ENCODE peak calls at places on chromosomes 16 and 17, in nine cellular contexts. One of them, this sample, is unnamed. For H3K36me3, the result is how much of the 10 kb centered on the place peaks cover.

GRCh38 chr17:55717898-55718735 is 4.5 kb downstream of the TMEM100 start:
- DNase-seq in ascending aorta: peak
- DNase-seq in IMR-90: peak
- DNase-seq in naive thymus-derived CD4-positive, alpha-beta T cell: peak
- DNase-seq in left ventricle myocardium inferior: peak
- DNase-seq in ovary: peak
- DNase-seq in esophagus muscularis mucosa: no peak
- DNase-seq in fibroblast of lung: peak
- DNase-seq in neuronal stem cell: peak
- DNase-seq in this sample: peak

GRCh38 chr17:76014925-76015261 is 12.2 kb downstream of the EVPL start:
- DNase-seq in ascending aorta: no peak
- DNase-seq in IMR-90: no peak
- DNase-seq in naive thymus-derived CD4-positive, alpha-beta T cell: no peak
- DNase-seq in left ventricle myocardium inferior: no peak
- DNase-seq in ovary: no peak
- DNase-seq in esophagus muscularis mucosa: no peak
- DNase-seq in fibroblast of lung: no peak
- DNase-seq in neuronal stem cell: no peak
- DNase-seq in this sample: no peak

GRCh38 chr16:23505180-23505665 is 5.1 kb downstream of the GGA2 start:
- DNase-seq in ascending aorta: no peak
- DNase-seq in IMR-90: no peak
- DNase-seq in naive thymus-derived CD4-positive, alpha-beta T cell: no peak
- DNase-seq in left ventricle myocardium inferior: no peak
- DNase-seq in ovary: no peak
- DNase-seq in esophagus muscularis mucosa: no peak
- DNase-seq in fibroblast of lung: no peak
- DNase-seq in neuronal stem cell: no peak
- DNase-seq in this sample: no peak

GRCh38 chr16:2288701-2289100 is 20.8 kb upstream of the RNPS1 start:
- DNase-seq in ascending aorta: no peak
- DNase-seq in IMR-90: no peak
- DNase-seq in naive thymus-derived CD4-positive, alpha-beta T cell: no peak
- DNase-seq in left ventricle myocardium inferior: no peak
- DNase-seq in ovary: no peak
- DNase-seq in esophagus muscularis mucosa: no peak
- DNase-seq in fibroblast of lung: no peak
- DNase-seq in neuronal stem cell: no peak
- DNase-seq in this sample: no peak

GRCh38 chr17:13510062-13510461 is 91.7 kb downstream of the HS3ST3A1 start:
- DNase-seq in ascending aorta: no peak
- DNase-seq in IMR-90: peak
- DNase-seq in naive thymus-derived CD4-positive, alpha-beta T cell: no peak
- DNase-seq in left ventricle myocardium inferior: no peak
- DNase-seq in ovary: no peak
- DNase-seq in esophagus muscularis mucosa: no peak
- DNase-seq in fibroblast of lung: peak
- DNase-seq in neuronal stem cell: no peak
- DNase-seq in this sample: no peak

GRCh38 chr16:23979982-23980381 is 144.2 kb downstream of the PRKCB start:
- DNase-seq in ascending aorta: no peak
- DNase-seq in IMR-90: no peak
- DNase-seq in naive thymus-derived CD4-positive, alpha-beta T cell: no peak
- DNase-seq in left ventricle myocardium inferior: no peak
- DNase-seq in ovary: no peak
- DNase-seq in esophagus muscularis mucosa: no peak
- DNase-seq in fibroblast of lung: no peak
- DNase-seq in neuronal stem cell: no peak
- DNase-seq in this sample: no peak

GRCh38 chr17:9363440-9364350 is 211.9 kb downstream of the STX8 start:
- DNase-seq in ascending aorta: no peak
- DNase-seq in IMR-90: peak
- DNase-seq in naive thymus-derived CD4-positive, alpha-beta T cell: no peak
- DNase-seq in left ventricle myocardium inferior: no peak
- DNase-seq in ovary: no peak
- DNase-seq in esophagus muscularis mucosa: no peak
- DNase-seq in fibroblast of lung: peak
- DNase-seq in neuronal stem cell: no peak
- DNase-seq in this sample: no peak

GRCh38 chr17:46818319-46818928 is at the start of gene WNT3:
- DNase-seq in ascending aorta: no peak
- DNase-seq in IMR-90: no peak
- DNase-seq in naive thymus-derived CD4-positive, alpha-beta T cell: no peak
- DNase-seq in left ventricle myocardium inferior: no peak
- DNase-seq in ovary: no peak
- DNase-seq in esophagus muscularis mucosa: no peak
- DNase-seq in fibroblast of lung: no peak
- DNase-seq in neuronal stem cell: no peak
- DNase-seq in this sample: peak

GRCh38 chr16:29730649-29731048 is 15.1 kb downstream of the C16orf54 start:
- DNase-seq in ascending aorta: no peak
- DNase-seq in IMR-90: no peak
- DNase-seq in naive thymus-derived CD4-positive, alpha-beta T cell: no peak
- DNase-seq in left ventricle myocardium inferior: no peak
- DNase-seq in ovary: no peak
- DNase-seq in esophagus muscularis mucosa: no peak
- DNase-seq in fibroblast of lung: no peak
- DNase-seq in neuronal stem cell: no peak
- DNase-seq in this sample: no peak

GRCh38 chr16:49755291-49755611 is 100.7 kb downstream of the ZNF423 start:
- DNase-seq in ascending aorta: no peak
- DNase-seq in IMR-90: peak
- DNase-seq in naive thymus-derived CD4-positive, alpha-beta T cell: no peak
- DNase-seq in left ventricle myocardium inferior: no peak
- DNase-seq in ovary: no peak
- DNase-seq in esophagus muscularis mucosa: no peak
- DNase-seq in fibroblast of lung: peak
- DNase-seq in neuronal stem cell: peak
- DNase-seq in this sample: no peak

GRCh38 chr17:40315206-40315605 is 6.2 kb downstream of the RARA start:
- DNase-seq in ascending aorta: peak
- DNase-seq in IMR-90: no peak
- DNase-seq in naive thymus-derived CD4-positive, alpha-beta T cell: no peak
- DNase-seq in left ventricle myocardium inferior: no peak
- DNase-seq in ovary: peak
- DNase-seq in esophagus muscularis mucosa: no peak
- DNase-seq in fibroblast of lung: no peak
- DNase-seq in neuronal stem cell: no peak
- DNase-seq in this sample: no peak

GRCh38 chr17:52036416-52036815 is 122.1 kb downstream of the CA10 start:
- DNase-seq in ascending aorta: no peak
- DNase-seq in IMR-90: no peak
- DNase-seq in naive thymus-derived CD4-positive, alpha-beta T cell: no peak
- DNase-seq in left ventricle myocardium inferior: no peak
- DNase-seq in ovary: no peak
- DNase-seq in esophagus muscularis mucosa: no peak
- DNase-seq in fibroblast of lung: no peak
- DNase-seq in neuronal stem cell: no peak
- DNase-seq in this sample: no peak

GRCh38 chr17:42414782-42415409 is 8.2 kb downstream of the CAVIN1 start:
- DNase-seq in ascending aorta: no peak
- DNase-seq in IMR-90: no peak
- DNase-seq in naive thymus-derived CD4-positive, alpha-beta T cell: peak
- DNase-seq in left ventricle myocardium inferior: no peak
- DNase-seq in ovary: no peak
- DNase-seq in esophagus muscularis mucosa: no peak
- DNase-seq in fibroblast of lung: no peak
- DNase-seq in neuronal stem cell: no peak
- DNase-seq in this sample: no peak

GRCh38 chr17:29124135-29124930 is 55.9 kb downstream of the MYO18A start:
- DNase-seq in ascending aorta: no peak
- DNase-seq in IMR-90: peak
- DNase-seq in naive thymus-derived CD4-positive, alpha-beta T cell: no peak
- DNase-seq in left ventricle myocardium inferior: no peak
- DNase-seq in ovary: no peak
- DNase-seq in esophagus muscularis mucosa: no peak
- DNase-seq in fibroblast of lung: peak
- DNase-seq in neuronal stem cell: no peak
- DNase-seq in this sample: peak

GRCh38 chr17:48555616-48556533 is 11.0 kb upstream of the HOXB2 start:
- DNase-seq in ascending aorta: no peak
- DNase-seq in IMR-90: peak
- DNase-seq in naive thymus-derived CD4-positive, alpha-beta T cell: no peak
- DNase-seq in left ventricle myocardium inferior: no peak
- DNase-seq in ovary: no peak
- DNase-seq in esophagus muscularis mucosa: no peak
- DNase-seq in fibroblast of lung: peak
- DNase-seq in neuronal stem cell: no peak
- DNase-seq in this sample: no peak

GRCh38 chr17:31048780-31049179 is 46.0 kb upstream of the NF1 start:
- DNase-seq in ascending aorta: no peak
- DNase-seq in IMR-90: peak
- DNase-seq in naive thymus-derived CD4-positive, alpha-beta T cell: no peak
- DNase-seq in left ventricle myocardium inferior: no peak
- DNase-seq in ovary: no peak
- DNase-seq in esophagus muscularis mucosa: no peak
- DNase-seq in fibroblast of lung: no peak
- DNase-seq in neuronal stem cell: no peak
- DNase-seq in this sample: no peak

GRCh38 chr16:88197481-88198456 is 185.0 kb upstream of the ZNF469 start:
- DNase-seq in ascending aorta: no peak
- DNase-seq in IMR-90: peak
- DNase-seq in naive thymus-derived CD4-positive, alpha-beta T cell: no peak
- DNase-seq in left ventricle myocardium inferior: no peak
- DNase-seq in ovary: no peak
- DNase-seq in esophagus muscularis mucosa: peak
- DNase-seq in fibroblast of lung: no peak
- DNase-seq in neuronal stem cell: no peak
- DNase-seq in this sample: no peak

GRCh38 chr16:67668495-67669157 is 2.0 kb downstream of the C16orf86 start:
- DNase-seq in ascending aorta: no peak
- DNase-seq in IMR-90: no peak
- DNase-seq in naive thymus-derived CD4-positive, alpha-beta T cell: no peak
- DNase-seq in left ventricle myocardium inferior: no peak
- DNase-seq in ovary: no peak
- DNase-seq in esophagus muscularis mucosa: no peak
- DNase-seq in fibroblast of lung: no peak
- DNase-seq in neuronal stem cell: no peak
- DNase-seq in this sample: no peak
- H3K36me3 ChIP-seq in ascending aorta: under half
- H3K36me3 ChIP-seq in IMR-90: under half
- H3K36me3 ChIP-seq in naive thymus-derived CD4-positive, alpha-beta T cell: under half
- H3K36me3 ChIP-seq in left ventricle myocardium inferior: under half
- H3K36me3 ChIP-seq in ovary: under half
- H3K36me3 ChIP-seq in esophagus muscularis mucosa: under half
- H3K36me3 ChIP-seq in fibroblast of lung: under half
- H3K36me3 ChIP-seq in neuronal stem cell: under half
- H3K36me3 ChIP-seq in this sample: under half

DNA sequence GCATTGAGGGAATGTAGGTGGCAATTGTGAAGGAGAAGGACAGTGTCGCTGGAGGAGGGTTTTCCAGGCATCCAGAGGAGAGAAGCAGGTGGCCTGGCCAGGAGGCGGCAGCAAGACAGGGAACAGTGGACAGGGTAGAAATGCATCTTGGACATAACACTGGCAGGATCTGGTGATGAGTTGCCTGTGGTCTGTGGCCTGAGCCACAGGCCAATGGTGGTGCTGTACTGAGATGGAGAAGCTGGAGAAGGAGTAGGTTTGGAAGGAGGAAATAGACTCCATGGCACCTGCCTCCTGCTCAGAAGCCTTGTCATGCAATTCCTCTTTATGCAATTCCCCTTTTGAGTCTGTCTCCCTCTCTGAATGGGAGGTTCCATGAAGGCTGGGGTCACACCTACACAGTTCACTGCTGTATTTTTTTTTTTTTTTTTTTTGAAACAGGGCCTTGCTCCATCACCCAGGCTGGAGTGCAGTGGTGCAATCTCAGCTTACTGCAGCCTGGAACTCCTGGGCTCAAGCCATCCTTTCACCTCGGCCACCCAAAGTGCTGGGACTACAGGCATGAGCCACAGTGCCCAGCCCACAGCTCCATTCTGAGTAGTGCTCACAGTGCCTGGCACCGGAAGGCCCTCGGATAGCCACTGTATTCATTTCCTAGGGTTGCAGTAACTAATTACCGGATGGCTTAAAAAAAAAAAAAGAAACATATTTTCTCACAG is 13.5 kb upstream of the CACNG4 start:
- DNase-seq in ascending aorta: no peak
- DNase-seq in IMR-90: no peak
- DNase-seq in naive thymus-derived CD4-positive, alpha-beta T cell: no peak
- DNase-seq in left ventricle myocardium inferior: no peak
- DNase-seq in ovary: no peak
- DNase-seq in esophagus muscularis mucosa: no peak
- DNase-seq in fibroblast of lung: no peak
- DNase-seq in neuronal stem cell: no peak
- DNase-seq in this sample: no peak
- H3K27ac ChIP-seq in ascending aorta: no peak
- H3K27ac ChIP-seq in IMR-90: peak
- H3K27ac ChIP-seq in naive thymus-derived CD4-positive, alpha-beta T cell: no peak
- H3K27ac ChIP-seq in left ventricle myocardium inferior: no peak
- H3K27ac ChIP-seq in ovary: no peak
- H3K27ac ChIP-seq in esophagus muscularis mucosa: peak
- H3K27ac ChIP-seq in fibroblast of lung: no peak
- H3K27ac ChIP-seq in neuronal stem cell: no peak
- H3K27ac ChIP-seq in this sample: no peak

GRCh38 chr17:7294614-7295153 is at the start of gene YBX2:
- DNase-seq in ascending aorta: no peak
- DNase-seq in IMR-90: peak
- DNase-seq in naive thymus-derived CD4-positive, alpha-beta T cell: peak
- DNase-seq in left ventricle myocardium inferior: peak
- DNase-seq in ovary: peak
- DNase-seq in esophagus muscularis mucosa: no peak
- DNase-seq in fibroblast of lung: no peak
- DNase-seq in neuronal stem cell: no peak
- DNase-seq in this sample: peak
- H3K4me3 ChIP-seq in ascending aorta: peak
- H3K4me3 ChIP-seq in IMR-90: peak
- H3K4me3 ChIP-seq in naive thymus-derived CD4-positive, alpha-beta T cell: peak
- H3K4me3 ChIP-seq in left ventricle myocardium inferior: peak
- H3K4me3 ChIP-seq in ovary: peak
- H3K4me3 ChIP-seq in esophagus muscularis mucosa: peak
- H3K4me3 ChIP-seq in fibroblast of lung: no peak
- H3K4me3 ChIP-seq in neuronal stem cell: peak
- H3K4me3 ChIP-seq in this sample: peak

DNA sequence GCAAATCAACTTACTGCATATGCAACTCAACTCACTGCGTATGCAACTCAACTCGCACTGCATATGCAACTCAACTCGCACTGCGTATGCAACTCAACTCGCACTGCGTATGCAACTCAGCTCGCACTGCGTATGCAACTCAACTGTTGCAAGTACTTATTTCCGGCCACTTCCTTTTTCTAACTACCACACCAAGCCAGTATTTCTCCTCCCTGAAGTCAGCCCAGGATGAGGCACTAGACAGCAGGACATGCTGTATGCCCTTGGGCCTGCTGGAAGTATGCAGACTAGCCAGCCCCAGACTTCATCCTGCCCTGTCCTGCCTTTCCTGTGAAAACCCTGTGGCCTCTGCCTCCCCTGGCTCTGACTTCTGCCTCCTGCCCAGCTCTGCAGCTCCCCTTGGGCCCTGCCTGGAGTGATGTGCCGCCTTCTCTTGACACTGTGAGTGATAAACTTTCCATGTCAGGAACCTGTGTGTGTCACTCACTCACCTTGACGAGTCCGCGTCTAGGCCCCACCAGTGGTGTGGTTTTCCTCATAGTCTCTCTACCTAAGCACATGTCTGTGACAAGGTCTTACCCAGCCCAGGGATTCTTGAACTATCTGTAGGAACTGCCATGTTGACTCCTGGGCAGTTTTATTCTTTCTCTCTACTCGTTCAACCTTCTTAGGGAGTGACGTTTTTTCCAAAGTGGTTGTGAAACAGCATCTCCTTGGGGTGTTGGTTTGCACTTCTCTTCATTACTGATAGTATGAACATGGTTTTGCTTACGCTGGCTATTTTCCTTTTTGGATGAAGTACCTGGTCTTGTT is 16.4 kb downstream of the ZNF778 start:
- DNase-seq in ascending aorta: no peak
- DNase-seq in IMR-90: no peak
- DNase-seq in naive thymus-derived CD4-positive, alpha-beta T cell: no peak
- DNase-seq in left ventricle myocardium inferior: no peak
- DNase-seq in ovary: no peak
- DNase-seq in esophagus muscularis mucosa: no peak
- DNase-seq in fibroblast of lung: no peak
- DNase-seq in neuronal stem cell: no peak
- DNase-seq in this sample: no peak
- H3K36me3 ChIP-seq in ascending aorta: under half
- H3K36me3 ChIP-seq in IMR-90: under half
- H3K36me3 ChIP-seq in naive thymus-derived CD4-positive, alpha-beta T cell: under half
- H3K36me3 ChIP-seq in left ventricle myocardium inferior: under half
- H3K36me3 ChIP-seq in ovary: under half
- H3K36me3 ChIP-seq in esophagus muscularis mucosa: under half
- H3K36me3 ChIP-seq in fibroblast of lung: under half
- H3K36me3 ChIP-seq in neuronal stem cell: under half
- H3K36me3 ChIP-seq in this sample: under half

This sample was measured in CD8-positive, alpha-beta memory T cell.